ENCODE peak calls at places on chromosomes 16 and 17, in seven cellular contexts. One of them, this sample, is unnamed.
A peak's percentile ranks its signal among the peaks of the same experiment; 100 is the strongest.

GRCh38 chr17:14919580-14920160 is 345.5 kb downstream of the PMP22 start:
- DNase-seq in adipocyte: no peak
- DNase-seq in lower lobe of right lung: no peak
- DNase-seq in GM23248: no peak
- DNase-seq in CD4-positive, alpha-beta memory T cell: no peak
- DNase-seq in aorta: no peak
- DNase-seq in IMR-90: peak; percentile 5
- DNase-seq in this sample: no peak

GRCh38 chr16:15866451-15866850 is 9.6 kb upstream of the MYH11 start:
- DNase-seq in adipocyte: no peak
- DNase-seq in lower lobe of right lung: no peak
- DNase-seq in GM23248: peak; percentile 46
- DNase-seq in CD4-positive, alpha-beta memory T cell: no peak
- DNase-seq in aorta: no peak
- DNase-seq in IMR-90: peak; percentile 29
- DNase-seq in this sample: no peak

GRCh38 chr17:28372945-28373274 is 1.4 kb downstream of the SARM1 start:
- DNase-seq in adipocyte: peak; percentile 6
- DNase-seq in lower lobe of right lung: no peak
- DNase-seq in GM23248: peak; percentile 13
- DNase-seq in CD4-positive, alpha-beta memory T cell: no peak
- DNase-seq in aorta: no peak
- DNase-seq in IMR-90: no peak
- DNase-seq in this sample: no peak

GRCh38 chr16:74111583-74111982 is 185.0 kb upstream of the PSMD7 start:
- DNase-seq in adipocyte: no peak
- DNase-seq in lower lobe of right lung: no peak
- DNase-seq in GM23248: no peak
- DNase-seq in CD4-positive, alpha-beta memory T cell: no peak
- DNase-seq in aorta: no peak
- DNase-seq in IMR-90: no peak
- DNase-seq in this sample: no peak

GRCh38 chr17:54749157-54749556 is 151.5 kb upstream of the TOM1L1 start:
- DNase-seq in adipocyte: no peak
- DNase-seq in lower lobe of right lung: no peak
- DNase-seq in GM23248: no peak
- DNase-seq in CD4-positive, alpha-beta memory T cell: no peak
- DNase-seq in aorta: no peak
- DNase-seq in IMR-90: no peak
- DNase-seq in this sample: no peak

GRCh38 chr17:1648582-1649115 is 1.0 kb downstream of the RILP start:
- DNase-seq in adipocyte: peak; percentile 98
- DNase-seq in lower lobe of right lung: peak; percentile 97
- DNase-seq in GM23248: peak; percentile 97
- DNase-seq in CD4-positive, alpha-beta memory T cell: peak; percentile 92
- DNase-seq in aorta: peak; percentile 97
- DNase-seq in IMR-90: peak; percentile 94
- DNase-seq in this sample: peak; percentile 85

GRCh38 chr17:76840443-76840767 is 27.8 kb upstream of the MGAT5B start:
- DNase-seq in adipocyte: no peak
- DNase-seq in lower lobe of right lung: no peak
- DNase-seq in GM23248: no peak
- DNase-seq in CD4-positive, alpha-beta memory T cell: no peak
- DNase-seq in aorta: no peak
- DNase-seq in IMR-90: no peak
- DNase-seq in this sample: no peak

GRCh38 chr17:49369760-49370159 is 7.7 kb upstream of the ZNF652 start:
- DNase-seq in adipocyte: no peak
- DNase-seq in lower lobe of right lung: no peak
- DNase-seq in GM23248: no peak
- DNase-seq in CD4-positive, alpha-beta memory T cell: no peak
- DNase-seq in aorta: no peak
- DNase-seq in IMR-90: no peak
- DNase-seq in this sample: no peak

GRCh38 chr16:86494039-86494564 is 16.2 kb upstream of the FOXF1 start:
- DNase-seq in adipocyte: no peak
- DNase-seq in lower lobe of right lung: no peak
- DNase-seq in GM23248: no peak
- DNase-seq in CD4-positive, alpha-beta memory T cell: no peak
- DNase-seq in aorta: no peak
- DNase-seq in IMR-90: no peak
- DNase-seq in this sample: no peak

GRCh38 chr16:84391151-84391873 is 23.0 kb downstream of the ATP2C2 start:
- DNase-seq in adipocyte: peak; percentile 62
- DNase-seq in lower lobe of right lung: no peak
- DNase-seq in GM23248: peak; percentile 40
- DNase-seq in CD4-positive, alpha-beta memory T cell: no peak
- DNase-seq in aorta: no peak
- DNase-seq in IMR-90: peak; percentile 46
- DNase-seq in this sample: peak; percentile 62

GRCh38 chr16:84396537-84397008 is 28.2 kb downstream of the ATP2C2 start:
- DNase-seq in adipocyte: peak; percentile 3
- DNase-seq in lower lobe of right lung: peak; percentile 86
- DNase-seq in GM23248: no peak
- DNase-seq in CD4-positive, alpha-beta memory T cell: no peak
- DNase-seq in aorta: no peak
- DNase-seq in IMR-90: peak; percentile 5
- DNase-seq in this sample: no peak

DNA sequence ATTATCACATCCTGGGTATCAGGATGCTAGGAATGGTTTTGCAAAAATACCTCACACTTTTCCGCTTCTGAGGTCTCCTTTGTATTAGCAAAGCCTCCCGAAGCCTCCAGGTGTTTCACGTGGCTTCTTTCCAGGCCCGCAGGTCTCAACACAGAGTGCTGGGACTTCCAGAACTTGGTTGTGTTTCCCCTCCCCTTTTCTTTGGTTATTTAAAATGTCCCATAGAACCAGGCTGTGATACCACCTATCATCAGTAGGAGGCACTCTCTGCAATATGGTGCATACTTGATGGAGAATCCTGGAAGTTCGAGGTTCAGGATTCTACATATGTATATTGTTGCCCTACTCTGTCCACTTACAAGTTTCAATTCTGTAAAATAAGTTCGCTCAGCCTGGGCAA is 28.8 kb downstream of the ATP2C2 start:
- DNase-seq in adipocyte: no peak
- DNase-seq in lower lobe of right lung: no peak
- DNase-seq in GM23248: no peak
- DNase-seq in CD4-positive, alpha-beta memory T cell: no peak
- DNase-seq in aorta: no peak
- DNase-seq in IMR-90: no peak
- DNase-seq in this sample: no peak
- H3K4me3 ChIP-seq in adipocyte: no peak overlapping the region
- H3K4me3 ChIP-seq in lower lobe of right lung: peak overlapping the region; percentile 5
- H3K4me3 ChIP-seq in GM23248: no peak overlapping the region
- H3K4me3 ChIP-seq in CD4-positive, alpha-beta memory T cell: no peak overlapping the region
- H3K4me3 ChIP-seq in aorta: no peak overlapping the region
- H3K4me3 ChIP-seq in IMR-90: no peak overlapping the region
- H3K4me3 ChIP-seq in this sample: no peak overlapping the region

GRCh38 chr16:46866286-46866685 is 17.9 kb upstream of the GPT2 start:
- DNase-seq in adipocyte: no peak
- DNase-seq in lower lobe of right lung: no peak
- DNase-seq in GM23248: no peak
- DNase-seq in CD4-positive, alpha-beta memory T cell: no peak
- DNase-seq in aorta: no peak
- DNase-seq in IMR-90: no peak
- DNase-seq in this sample: no peak
- H3K4me3 ChIP-seq in adipocyte: no peak overlapping the region
- H3K4me3 ChIP-seq in lower lobe of right lung: no peak overlapping the region
- H3K4me3 ChIP-seq in GM23248: no peak overlapping the region
- H3K4me3 ChIP-seq in CD4-positive, alpha-beta memory T cell: no peak overlapping the region
- H3K4me3 ChIP-seq in aorta: no peak overlapping the region
- H3K4me3 ChIP-seq in IMR-90: no peak overlapping the region
- H3K4me3 ChIP-seq in this sample: no peak overlapping the region

GRCh38 chr17:42113293-42114069 is 967 bp upstream of the DHX58 start:
- DNase-seq in adipocyte: no peak
- DNase-seq in lower lobe of right lung: no peak
- DNase-seq in GM23248: no peak
- DNase-seq in CD4-positive, alpha-beta memory T cell: no peak
- DNase-seq in aorta: no peak
- DNase-seq in IMR-90: no peak
- DNase-seq in this sample: no peak
- H3K4me3 ChIP-seq in adipocyte: no peak overlapping the region
- H3K4me3 ChIP-seq in lower lobe of right lung: no peak overlapping the region
- H3K4me3 ChIP-seq in GM23248: no peak overlapping the region
- H3K4me3 ChIP-seq in CD4-positive, alpha-beta memory T cell: no peak overlapping the region
- H3K4me3 ChIP-seq in aorta: no peak overlapping the region
- H3K4me3 ChIP-seq in IMR-90: no peak overlapping the region
- H3K4me3 ChIP-seq in this sample: no peak overlapping the region

GRCh38 chr17:59093702-59094231 is 12.9 kb downstream of the TRIM37 start:
- DNase-seq in adipocyte: peak; percentile 93
- DNase-seq in lower lobe of right lung: peak; percentile 52
- DNase-seq in GM23248: peak; percentile 89
- DNase-seq in CD4-positive, alpha-beta memory T cell: no peak
- DNase-seq in aorta: peak; percentile 73
- DNase-seq in IMR-90: peak; percentile 97
- DNase-seq in this sample: peak; percentile 91
- H3K4me3 ChIP-seq in adipocyte: peak overlapping the region; percentile 67
- H3K4me3 ChIP-seq in lower lobe of right lung: no peak overlapping the region
- H3K4me3 ChIP-seq in GM23248: peak overlapping the region; percentile 9
- H3K4me3 ChIP-seq in CD4-positive, alpha-beta memory T cell: no peak overlapping the region
- H3K4me3 ChIP-seq in aorta: no peak overlapping the region
- H3K4me3 ChIP-seq in IMR-90: peak overlapping the region; percentile 13
- H3K4me3 ChIP-seq in this sample: no peak overlapping the region

GRCh38 chr16:30092373-30093010 is 768 bp upstream of the TBX6 start:
- DNase-seq in adipocyte: peak; percentile 61
- DNase-seq in lower lobe of right lung: peak; percentile 93
- DNase-seq in GM23248: peak; percentile 79
- DNase-seq in CD4-positive, alpha-beta memory T cell: peak; percentile 88
- DNase-seq in aorta: peak; percentile 92
- DNase-seq in IMR-90: peak; percentile 27
- DNase-seq in this sample: peak; percentile 56
- H3K4me3 ChIP-seq in adipocyte: peak overlapping the region; percentile 74
- H3K4me3 ChIP-seq in lower lobe of right lung: peak overlapping the region; percentile 72
- H3K4me3 ChIP-seq in GM23248: peak overlapping the region; percentile 65
- H3K4me3 ChIP-seq in CD4-positive, alpha-beta memory T cell: no peak overlapping the region
- H3K4me3 ChIP-seq in aorta: no peak overlapping the region
- H3K4me3 ChIP-seq in IMR-90: peak overlapping the region; percentile 11
- H3K4me3 ChIP-seq in this sample: peak overlapping the region; percentile 51

GRCh38 chr17:60387666-60388065 is 4.3 kb downstream of the USP32 start:
- DNase-seq in adipocyte: no peak
- DNase-seq in lower lobe of right lung: no peak
- DNase-seq in GM23248: no peak
- DNase-seq in CD4-positive, alpha-beta memory T cell: no peak
- DNase-seq in aorta: no peak
- DNase-seq in IMR-90: no peak
- DNase-seq in this sample: no peak
- H3K4me3 ChIP-seq in adipocyte: no peak overlapping the region
- H3K4me3 ChIP-seq in lower lobe of right lung: no peak overlapping the region
- H3K4me3 ChIP-seq in GM23248: no peak overlapping the region
- H3K4me3 ChIP-seq in CD4-positive, alpha-beta memory T cell: no peak overlapping the region
- H3K4me3 ChIP-seq in aorta: no peak overlapping the region
- H3K4me3 ChIP-seq in IMR-90: no peak overlapping the region
- H3K4me3 ChIP-seq in this sample: no peak overlapping the region

DNA sequence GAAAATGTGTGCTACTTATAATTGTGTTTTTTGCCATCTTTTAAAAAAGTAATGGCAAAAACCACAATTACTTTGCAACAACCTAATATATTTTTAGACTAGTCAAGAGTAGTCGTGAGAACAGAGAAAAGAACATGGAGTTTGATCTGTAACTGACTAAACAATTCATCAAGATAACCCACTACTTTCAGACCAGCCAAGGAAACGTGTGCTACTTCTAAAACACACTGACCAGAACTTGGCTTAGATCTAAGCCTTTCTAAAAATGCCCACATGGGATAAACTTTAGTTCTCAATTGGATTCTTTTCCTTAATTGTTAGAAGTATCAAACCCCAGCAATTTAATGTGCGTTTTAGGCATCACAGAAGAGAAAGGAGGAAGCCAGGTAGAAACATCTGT is 594 bp downstream of the PECAM1 start:
- DNase-seq in adipocyte: no peak
- DNase-seq in lower lobe of right lung: no peak
- DNase-seq in GM23248: no peak
- DNase-seq in CD4-positive, alpha-beta memory T cell: no peak
- DNase-seq in aorta: no peak
- DNase-seq in IMR-90: no peak
- DNase-seq in this sample: no peak
- H3K4me3 ChIP-seq in adipocyte: no peak overlapping the region
- H3K4me3 ChIP-seq in lower lobe of right lung: peak overlapping the region; percentile 57
- H3K4me3 ChIP-seq in GM23248: no peak overlapping the region
- H3K4me3 ChIP-seq in CD4-positive, alpha-beta memory T cell: no peak overlapping the region
- H3K4me3 ChIP-seq in aorta: no peak overlapping the region
- H3K4me3 ChIP-seq in IMR-90: no peak overlapping the region
- H3K4me3 ChIP-seq in this sample: no peak overlapping the region

This sample was measured in MG63.